ENCODE peak calls at places on chromosomes 2 and 18, in seven cellular contexts. O, H, Y, D, F, J and N are unnamed samples.

GRCh38 chr2:36748166-36748565 is 51.7 kb downstream of the VIT start:
- DNase-seq in O (no peak), H (no peak), Y (no peak), D (no peak), F (no peak), J (no peak), N (no peak)

GRCh38 chr2:235005603-235006259 is 53.9 kb downstream of the SH3BP4 start:
- DNase-seq in O (peak), H (peak), Y (no peak), D (no peak), F (no peak), J (no peak), N (no peak)

GRCh38 chr2:241924069-241924908 is 54.8 kb downstream of the RTP5 start:
- DNase-seq in O (no peak), H (no peak), Y (no peak), D (no peak), F (no peak), J (no peak), N (no peak)

GRCh38 chr2:39778775-39779751 is at the start of gene THUMPD2:
- DNase-seq in O (peak), H (peak), Y (peak), D (no peak), F (peak), J (peak), N (no peak)

GRCh38 chr2:62221141-62221540 is 25.2 kb downstream of the B3GNT2 start:
- DNase-seq in O (no peak), H (no peak), Y (no peak), D (peak), F (no peak), J (no peak), N (no peak)

GRCh38 chr2:144947709-144948037 is 427.8 kb upstream of the ZEB2 start:
- DNase-seq in O (no peak), H (no peak), Y (no peak), D (no peak), F (no peak), J (no peak), N (no peak)

GRCh38 chr2:229996320-229996719 is 72.4 kb downstream of the SLC16A14 start:
- DNase-seq in O (no peak), H (no peak), Y (no peak), D (no peak), F (no peak), J (no peak), N (no peak)

GRCh38 chr2:80154231-80154915 is 150.2 kb downstream of the LRRTM1 start:
- DNase-seq in O (no peak), H (no peak), Y (no peak), D (no peak), F (no peak), J (no peak), N (no peak)

GRCh38 chr18:34720220-34720619 is 10.1 kb downstream of the DTNA start:
- DNase-seq in O (no peak), H (no peak), Y (no peak), D (no peak), F (no peak), J (no peak), N (no peak)

GRCh38 chr18:69469444-69469919 is 68.8 kb downstream of the DOK6 start:
- DNase-seq in O (peak), H (no peak), Y (peak), D (no peak), F (no peak), J (no peak), N (no peak)

GRCh38 chr2:42312106-42312505 is 48.9 kb downstream of the COX7A2L start:
- DNase-seq in O (no peak), H (no peak), Y (no peak), D (no peak), F (no peak), J (no peak), N (no peak)

GRCh38 chr2:47512581-47513083 is 109.7 kb downstream of the MSH2 start:
- DNase-seq in O (peak), H (no peak), Y (no peak), D (no peak), F (no peak), J (no peak), N (no peak)

GRCh38 chr2:190050001-190050400 is 12.5 kb downstream of the MSTN start:
- DNase-seq in O (no peak), H (no peak), Y (no peak), D (no peak), F (no peak), J (no peak), N (no peak)

GRCh38 chr2:48306409-48307284 is 223.3 kb upstream of the STON1 start:
- DNase-seq in O (no peak), H (no peak), Y (no peak), D (no peak), F (peak), J (no peak), N (no peak)

GRCh38 chr2:105590780-105591660 is 153.7 kb upstream of the NCK2 start:
- DNase-seq in O (no peak), H (no peak), Y (no peak), D (no peak), F (no peak), J (no peak), N (no peak)

GRCh38 chr2:126894585-126895182 is 4.0 kb upstream of the TEX51 start:
- DNase-seq in O (no peak), H (no peak), Y (no peak), D (no peak), F (no peak), J (peak), N (peak)

GRCh38 chr2:9422321-9423099 is 818 bp downstream of the ITGB1BP1 start:
- DNase-seq in O (peak), H (peak), Y (peak), D (no peak), F (no peak), J (peak), N (no peak)

GRCh38 chr2:147171961-147172360 is 672.9 kb upstream of the ACVR2A start:
- DNase-seq in O (no peak), H (no peak), Y (no peak), D (no peak), F (no peak), J (no peak), N (no peak)

GRCh38 chr2:224145751-224146355 is 106.8 kb upstream of the SERPINE2 start:
- DNase-seq in O (no peak), H (no peak), Y (no peak), D (peak), F (no peak), J (no peak), N (no peak)

GRCh38 chr2:217045725-217046475 is 186.0 kb upstream of the TNP1 start:
- DNase-seq in O (no peak), H (no peak), Y (no peak), D (no peak), F (no peak), J (no peak), N (no peak)

GRCh38 chr2:85796549-85797262 is 42.9 kb downstream of the ATOH8 start:
- DNase-seq in O (no peak), H (peak), Y (peak), D (no peak), F (no peak), J (peak), N (no peak)

GRCh38 chr18:33844232-33844631 is 266.2 kb downstream of the ASXL3 start:
- DNase-seq in O (no peak), H (no peak), Y (no peak), D (no peak), F (no peak), J (no peak), N (no peak)

GRCh38 chr2:54845514-54845913 is 122.1 kb downstream of the EML6 start:
- DNase-seq in O (no peak), H (no peak), Y (no peak), D (no peak), F (no peak), J (no peak), N (no peak)

GRCh38 chr2:71455741-71456569 is 2.6 kb downstream of the DYSF start:
- DNase-seq in O (peak), H (no peak), Y (no peak), D (peak), F (no peak), J (no peak), N (no peak)

GRCh38 chr2:203164311-203164935 is 74.4 kb upstream of the CYP20A1 start:
- DNase-seq in O (no peak), H (no peak), Y (no peak), D (no peak), F (no peak), J (no peak), N (no peak)

GRCh38 chr18:67845035-67845434 is 328.5 kb upstream of the DSEL start:
- DNase-seq in O (no peak), H (no peak), Y (no peak), D (no peak), F (no peak), J (no peak), N (no peak)

GRCh38 chr2:232592687-232593407 is 40.6 kb upstream of the EFHD1 start:
- DNase-seq in O (no peak), H (no peak), Y (no peak), D (peak), F (no peak), J (no peak), N (no peak)

GRCh38 chr2:241981076-241981700 is 111.7 kb downstream of the RTP5 start:
- DNase-seq in O (no peak), H (no peak), Y (no peak), D (no peak), F (no peak), J (no peak), N (no peak)

GRCh38 chr2:195406886-195407603 is 250.0 kb upstream of the SLC39A10 start:
- DNase-seq in O (peak), H (no peak), Y (no peak), D (no peak), F (no peak), J (no peak), N (no peak)

GRCh38 chr2:223846524-223846923 is 9.1 kb upstream of the AP1S3 start:
- DNase-seq in O (no peak), H (no peak), Y (no peak), D (peak), F (no peak), J (no peak), N (no peak)

GRCh38 chr2:200399046-200399445 is 92.6 kb downstream of the SPATS2L start:
- DNase-seq in O (no peak), H (no peak), Y (no peak), D (no peak), F (no peak), J (no peak), N (no peak)

GRCh38 chr2:176107731-176108181 is 676 bp downstream of the HOXD11 start:
- DNase-seq in O (no peak), H (no peak), Y (peak), D (no peak), F (no peak), J (no peak), N (no peak)

GRCh38 chr2:176105078-176105726 is 1.9 kb upstream of the HOXD11 start:
- DNase-seq in O (peak), H (no peak), Y (peak), D (no peak), F (no peak), J (no peak), N (no peak)

GRCh38 chr2:176104338-176105077 is 2.6 kb upstream of the HOXD11 start:
- DNase-seq in O (peak), H (no peak), Y (peak), D (peak), F (no peak), J (no peak), N (no peak)

GRCh38 chr2:176106636-176107539 is at the start of gene HOXD11:
- DNase-seq in O (peak), H (no peak), Y (peak), D (no peak), F (peak), J (peak), N (peak)

GRCh38 chr2:176105727-176106635 is 1.1 kb upstream of the HOXD11 start:
- DNase-seq in O (peak), H (no peak), Y (peak), D (no peak), F (no peak), J (no peak), N (no peak)
- H3K4me3 ChIP-seq in O (peak), H (no peak), Y (peak), D (peak), F (no peak), J (peak), N (peak)

DNA sequence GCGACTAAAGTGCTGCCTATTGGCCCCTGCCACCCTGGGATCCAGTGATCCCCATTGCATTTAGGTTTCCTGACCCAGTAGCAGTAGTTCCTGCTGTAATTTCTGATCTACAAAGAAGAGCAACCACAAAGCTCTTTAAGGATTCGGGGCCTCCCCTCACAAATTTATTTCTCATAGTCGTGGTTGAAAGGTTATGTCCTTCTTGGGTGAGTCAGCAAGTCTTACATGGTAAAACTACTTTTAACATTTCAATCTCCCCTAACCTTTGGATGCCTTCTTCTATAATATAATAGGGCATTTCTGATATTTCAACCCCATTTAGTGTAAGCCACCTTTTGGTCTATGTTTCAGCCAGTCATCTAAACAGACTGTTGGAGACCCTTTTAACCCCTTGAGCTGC is 14.9 kb downstream of the PIKFYVE start:
- DNase-seq in O (no peak), H (no peak), Y (no peak), D (no peak), F (no peak), J (no peak), N (no peak)
- H3K4me3 ChIP-seq in O (no peak), H (no peak), Y (no peak), D (no peak), F (no peak), J (no peak), N (no peak)

GRCh38 chr2:157322432-157322831 is 3.2 kb downstream of the ERMN start:
- DNase-seq in O (no peak), H (no peak), Y (no peak), D (no peak), F (no peak), J (no peak), N (no peak)

GRCh38 chr2:157318884-157319283 is 6.7 kb downstream of the ERMN start:
- DNase-seq in O (no peak), H (no peak), Y (no peak), D (no peak), F (no peak), J (no peak), N (no peak)

GRCh38 chr2:157320409-157320808 is 5.2 kb downstream of the ERMN start:
- DNase-seq in O (no peak), H (no peak), Y (no peak), D (no peak), F (no peak), J (no peak), N (no peak)

GRCh38 chr2:157321514-157321913 is 4.1 kb downstream of the ERMN start:
- DNase-seq in O (no peak), H (no peak), Y (no peak), D (no peak), F (no peak), J (no peak), N (no peak)

DNA sequence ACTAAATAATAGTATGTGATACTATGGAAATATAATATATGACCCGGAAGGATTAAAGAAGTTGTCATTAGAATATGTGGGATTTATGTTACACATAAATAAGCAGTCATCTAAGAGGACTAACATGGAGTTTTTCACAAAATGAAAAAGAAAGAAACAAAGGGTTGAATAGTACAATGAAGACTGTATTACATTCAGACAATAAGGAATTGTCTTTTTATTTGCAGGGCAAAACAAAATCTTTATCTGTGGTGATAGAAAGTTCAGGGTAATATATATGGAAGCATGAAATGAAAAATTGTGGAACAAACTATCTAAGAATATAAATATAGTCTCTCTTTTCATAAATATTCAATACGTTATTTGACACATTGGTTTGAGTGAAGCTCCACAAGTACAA is 5.8 kb downstream of the ERMN start:
- DNase-seq in O (no peak), H (no peak), Y (no peak), D (no peak), F (no peak), J (no peak), N (no peak)
- H3K4me3 ChIP-seq in O (no peak), H (no peak), Y (no peak), D (no peak), F (no peak), J (no peak), N (no peak)

GRCh38 chr2:27489498-27490397 is at the start of gene IFT172:
- DNase-seq in O (peak), H (peak), Y (peak), D (peak), F (peak), J (peak), N (peak)
- H3K4me3 ChIP-seq in O (peak), H (peak), Y (peak), D (peak), F (peak), J (peak), N (peak)

GRCh38 chr2:171163261-171163660 is 2.6 kb upstream of the TLK1 start:
- DNase-seq in O (no peak), H (no peak), Y (no peak), D (no peak), F (no peak), J (no peak), N (no peak)
- H3K4me3 ChIP-seq in O (no peak), H (no peak), Y (no peak), D (no peak), F (no peak), J (no peak), N (no peak)

DNA sequence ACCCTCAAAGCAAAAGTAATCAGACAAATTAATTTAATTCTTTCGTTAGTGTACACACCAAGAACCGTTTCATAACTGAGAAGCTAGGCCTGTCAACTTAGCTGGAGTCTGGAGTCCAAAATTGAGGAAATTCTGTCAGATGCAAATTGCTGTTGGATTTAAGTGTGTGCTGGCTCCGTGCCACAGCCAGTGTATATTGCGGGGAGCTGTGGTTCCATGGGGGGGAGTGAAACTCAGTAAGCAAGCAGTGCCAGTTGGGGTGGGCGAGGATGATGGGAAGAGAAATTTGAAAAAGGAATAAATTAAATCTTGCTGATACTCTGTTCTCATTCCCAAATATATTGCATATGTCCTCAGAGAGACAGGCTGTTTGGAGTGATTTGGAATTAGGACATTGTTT is 4.0 kb downstream of the ARPC2 start:
- DNase-seq in O (no peak), H (no peak), Y (no peak), D (no peak), F (no peak), J (no peak), N (no peak)
- H3K4me3 ChIP-seq in O (no peak), H (no peak), Y (no peak), D (no peak), F (no peak), J (no peak), N (no peak)

GRCh38 chr2:176189666-176190641 is 1.5 kb downstream of the HOXD1 start:
- DNase-seq in O (peak), H (no peak), Y (no peak), D (no peak), F (no peak), J (no peak), N (no peak)

GRCh38 chr2:176186024-176186423 is 2.4 kb upstream of the HOXD1 start:
- DNase-seq in O (no peak), H (no peak), Y (no peak), D (no peak), F (no peak), J (no peak), N (no peak)

GRCh38 chr2:176188218-176188968 is at the start of gene HOXD1:
- DNase-seq in O (peak), H (no peak), Y (no peak), D (no peak), F (no peak), J (no peak), N (no peak)

GRCh38 chr2:176187306-176188217 is 906 bp upstream of the HOXD1 start:
- DNase-seq in O (peak), H (no peak), Y (no peak), D (no peak), F (no peak), J (no peak), N (no peak)

DNA sequence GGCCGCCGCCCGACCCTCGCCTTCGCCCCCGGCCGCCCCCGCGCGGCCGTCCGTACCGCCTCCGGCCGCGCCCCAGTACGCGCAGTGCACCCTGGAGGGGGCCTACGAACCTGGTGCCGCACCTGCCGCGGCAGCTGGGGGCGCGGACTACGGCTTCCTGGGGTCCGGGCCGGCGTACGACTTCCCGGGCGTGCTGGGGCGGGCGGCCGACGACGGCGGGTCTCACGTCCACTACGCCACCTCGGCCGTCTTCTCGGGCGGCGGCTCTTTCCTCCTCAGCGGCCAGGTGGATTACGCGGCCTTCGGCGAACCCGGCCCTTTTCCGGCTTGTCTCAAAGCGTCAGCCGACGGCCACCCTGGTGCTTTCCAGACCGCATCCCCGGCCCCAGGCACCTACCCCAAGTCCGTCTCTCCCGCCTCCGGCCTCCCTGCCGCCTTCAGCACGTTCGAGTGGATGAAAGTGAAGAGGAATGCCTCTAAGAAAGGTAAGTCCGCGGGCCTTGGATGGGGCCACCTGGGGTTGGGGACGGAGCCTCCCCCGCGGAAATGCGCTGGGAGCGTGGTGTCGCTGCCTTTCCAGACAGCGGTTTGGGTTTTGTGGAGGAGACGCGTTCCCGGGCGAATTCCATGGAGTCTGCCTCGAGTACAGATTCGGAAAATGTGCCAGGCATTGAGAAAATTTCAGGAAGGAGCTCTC is 649 bp downstream of the HOXD1 start:
- DNase-seq in O (peak), H (no peak), Y (no peak), D (no peak), F (no peak), J (no peak), N (no peak)
- H3K4me3 ChIP-seq in O (peak), H (no peak), Y (peak), D (peak), F (peak), J (peak), N (peak)

DNA sequence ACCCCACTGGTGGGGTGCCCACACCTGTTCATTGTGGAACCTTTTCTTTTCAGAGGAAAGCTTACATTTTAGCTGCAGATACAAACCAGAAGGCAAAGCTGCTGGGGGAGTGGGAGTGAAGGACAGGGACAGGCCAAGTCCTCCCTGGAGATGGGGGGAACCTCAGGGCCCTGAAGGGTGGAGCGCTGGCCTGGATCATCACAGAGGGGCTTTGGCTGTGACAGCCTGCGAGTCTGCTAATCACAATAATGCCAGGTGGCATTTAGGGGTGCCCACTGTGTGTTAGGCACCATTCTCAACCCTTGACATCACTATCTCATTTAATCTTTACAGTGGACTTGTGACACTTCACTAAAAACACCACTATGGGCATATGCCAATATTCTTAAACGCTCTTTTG is 27.4 kb downstream of the KCTD1 start:
- DNase-seq in O (no peak), H (no peak), Y (no peak), D (no peak), F (no peak), J (no peak), N (no peak)
- H3K4me3 ChIP-seq in O (no peak), H (no peak), Y (no peak), D (no peak), F (no peak), J (no peak), N (no peak)